ENCODE peak calls at places on chromosomes 16 and 17, in four cellular contexts. N is A549; B is tibial artery; O is CD8-positive, alpha-beta memory T cell. F is an unnamed sample. For H3K9me3, the result is how much of the 10 kb centered on the place peaks cover.

GRCh38 chr17:83076930-83077329 is 2.5 kb upstream of the METRNL start:
- DNase-seq in B (no peak), N (peak), O (no peak), F (no peak)

GRCh38 chr16:27314161-27314723 is 468 bp downstream of the IL4R start:
- DNase-seq in O (peak), N (peak), B (peak), F (peak)

GRCh38 chr17:3514873-3515272 is 39.1 kb downstream of the ASPA start:
- DNase-seq in B (no peak), N (no peak), O (no peak), F (no peak)

GRCh38 chr17:47872651-47873161 is 21.7 kb upstream of the SP6 start:
- DNase-seq in O (no peak), B (no peak), N (no peak), F (no peak)

GRCh38 chr17:41659813-41660212 is 28.9 kb upstream of the EIF1 start:
- DNase-seq in B (no peak), N (no peak), O (no peak), F (no peak)

GRCh38 chr17:81309140-81309858 is 14.2 kb upstream of the SLC38A10 start:
- DNase-seq in B (peak), N (peak), O (no peak), F (peak)

GRCh38 chr16:85057212-85057889 is 29.8 kb downstream of the KIAA0513 start:
- DNase-seq in B (no peak), N (peak), O (no peak), F (no peak)

GRCh38 chr17:58605986-58606385 is 85.9 kb downstream of the TEX14 start:
- DNase-seq in N (no peak), B (no peak), O (no peak), F (no peak)

GRCh38 chr17:81991684-81992513 is 14.5 kb downstream of the ASPSCR1 start:
- DNase-seq in N (peak), O (no peak), B (peak), F (peak)

GRCh38 chr17:58200024-58200633 is 7.6 kb downstream of the EPX start:
- DNase-seq in N (peak), O (peak), B (no peak), F (peak)

GRCh38 chr16:67530013-67530939 is 1.6 kb downstream of the RIPOR1 start:
- DNase-seq in N (no peak), B (peak), O (peak), F (peak)

GRCh38 chr17:35748323-35748960 is 4.6 kb downstream of the GAS2L2 start:
- DNase-seq in N (no peak), B (no peak), O (no peak), F (no peak)

GRCh38 chr16:15427648-15428239 is 6.6 kb upstream of the BMERB1 start:
- DNase-seq in B (peak), N (peak), O (peak), F (no peak)

GRCh38 chr16:11620243-11621003 is 33.7 kb upstream of the LITAF start:
- DNase-seq in O (no peak), B (no peak), N (no peak), F (no peak)

GRCh38 chr17:38621538-38621937 is 15.8 kb upstream of the SRCIN1 start:
- DNase-seq in O (no peak), N (no peak), B (no peak), F (no peak)

GRCh38 chr17:72587156-72587555 is 466.3 kb downstream of the SOX9 start:
- DNase-seq in N (no peak), B (no peak), O (no peak), F (no peak)

GRCh38 chr16:67443299-67443698 is 12.4 kb downstream of the HSD11B2 start:
- DNase-seq in B (peak), N (no peak), O (no peak), F (no peak)

GRCh38 chr17:73901661-73902415 is 257.6 kb upstream of the SDK2 start:
- DNase-seq in B (no peak), O (no peak), N (no peak), F (peak)

GRCh38 chr17:43579570-43580140 is 33.5 kb upstream of the ETV4 start:
- DNase-seq in N (peak), B (no peak), O (no peak), F (no peak)

GRCh38 chr17:6507535-6507934 is 48.8 kb downstream of the PITPNM3 start:
- DNase-seq in B (peak), O (no peak), N (peak), F (no peak)

GRCh38 chr17:76511562-76512365 is 10.5 kb upstream of the RHBDF2 start:
- DNase-seq in N (no peak), O (no peak), B (no peak), F (no peak)

GRCh38 chr17:64055183-64056142 is 35.0 kb upstream of the ICAM2 start:
- DNase-seq in O (no peak), N (no peak), B (no peak), F (no peak)

GRCh38 chr16:12231666-12232065 is 255.1 kb downstream of the SNX29 start:
- DNase-seq in O (no peak), B (no peak), N (peak), F (no peak)

DNA sequence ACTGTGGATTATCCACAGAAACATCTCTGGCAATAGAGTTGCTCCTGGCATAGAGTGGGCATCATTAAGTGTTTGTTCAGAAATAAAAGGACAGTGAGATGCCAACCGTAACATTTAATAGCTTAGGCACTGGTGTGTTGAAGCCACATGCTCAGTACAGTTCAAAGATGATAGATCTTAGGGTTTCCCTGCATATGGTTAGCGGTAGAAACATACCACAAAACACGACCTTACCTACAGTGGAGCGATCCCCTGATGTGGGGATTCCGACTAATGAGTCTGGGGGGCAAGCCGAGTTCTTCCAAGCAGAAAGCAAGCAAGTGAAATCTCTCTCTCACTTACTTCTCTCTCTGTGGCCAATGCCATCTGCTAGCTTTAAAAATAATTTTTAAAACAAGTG is 89.5 kb upstream of the CACNG3 start:
- DNase-seq in B (no peak), N (no peak), O (no peak), F (no peak)
- H3K9me3 ChIP-seq in B (under half), N (under half), O (under half), F (under half)

DNA sequence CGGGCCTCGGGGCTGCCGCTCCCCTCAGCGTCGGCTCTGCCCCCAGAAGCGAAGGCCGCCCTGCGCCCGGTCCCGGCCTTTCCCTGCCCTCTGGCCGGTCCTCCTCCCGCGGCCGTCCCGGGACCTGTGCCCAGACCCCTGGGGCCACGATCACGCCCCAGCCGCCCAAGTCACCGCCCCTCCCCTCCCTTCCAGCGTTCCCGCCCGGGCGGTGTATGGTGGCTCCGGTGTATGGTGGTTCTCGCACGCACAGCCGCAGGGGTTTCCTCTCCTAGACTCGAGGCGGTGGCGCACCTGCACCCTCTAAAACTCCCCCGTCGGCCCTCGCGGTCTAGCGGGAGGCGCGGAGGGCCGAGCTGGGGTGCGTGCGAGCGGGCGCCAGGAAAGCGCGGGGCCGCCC is 10.0 kb downstream of the TIGD7 start:
- DNase-seq in B (no peak), O (no peak), N (no peak), F (no peak)
- H3K9me3 ChIP-seq in B (half or more), O (under half), N (half or more), F (half or more)

DNA sequence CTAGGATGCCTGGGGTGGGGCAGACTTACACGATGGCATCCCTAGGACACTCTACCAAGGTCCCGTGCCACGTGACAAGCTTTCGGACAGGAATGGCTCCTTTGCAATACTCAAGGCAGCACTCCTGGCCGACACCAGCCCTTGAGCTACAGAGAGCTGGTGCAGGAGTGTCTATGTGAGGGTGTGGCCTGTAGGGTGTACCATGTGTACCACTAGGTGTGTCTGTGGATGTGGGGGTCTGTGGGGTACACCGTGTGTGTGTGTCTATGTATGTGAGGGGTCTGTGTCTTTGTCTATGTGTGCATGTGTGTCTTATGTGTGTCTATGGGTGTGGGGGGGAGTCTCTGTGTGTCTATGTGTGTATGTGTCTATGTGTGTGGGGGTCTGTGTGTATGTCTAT is 1.9 kb upstream of the TLE7 start:
- DNase-seq in B (no peak), N (no peak), O (no peak), F (no peak)
- H3K9me3 ChIP-seq in B (half or more), N (half or more), O (under half), F (under half)

GRCh38 chr17:52930145-52930544 is 771.6 kb upstream of the CA10 start:
- DNase-seq in N (no peak), O (no peak), B (no peak), F (no peak)

DNA sequence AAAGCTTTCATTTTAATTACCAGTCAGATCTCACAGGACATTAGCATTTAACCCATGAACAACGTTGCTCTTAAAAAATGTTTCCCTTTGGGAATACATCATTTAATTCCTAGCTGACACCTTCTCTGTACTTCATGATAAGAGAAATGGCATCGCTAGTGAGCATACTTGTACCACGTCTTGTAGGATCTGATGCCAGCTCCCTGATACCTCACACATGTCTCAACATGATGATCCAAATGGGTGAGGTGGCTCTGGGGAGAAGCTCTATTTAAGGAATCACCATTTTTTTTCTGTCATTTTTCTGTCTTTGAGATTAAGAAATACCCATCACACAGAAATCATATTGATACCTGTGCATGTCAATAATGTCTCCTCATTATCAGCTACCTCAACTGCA is 772.1 kb upstream of the CA10 start:
- DNase-seq in O (no peak), N (no peak), B (no peak), F (no peak)
- H3K9me3 ChIP-seq in O (under half), N (under half), B (under half), F (under half)